ENCODE peak calls at places on chromosomes 6 and 20, in six cellular contexts. D is tibial nerve, Q is lower lobe of right lung, U is HCT116, X is heart left ventricle, S is astrocyte of the spinal cord. B is an unnamed sample.

GRCh38 chr6:36563237-36563927 is 16.1 kb upstream of the STK38 start:
- DNase-seq in Q (no peak), U (no peak), X (no peak), S (no peak), D (no peak), B (no peak)

GRCh38 chr6:121595646-121596045 is 160.2 kb downstream of the GJA1 start:
- DNase-seq in X (no peak), U (no peak), D (no peak), S (no peak), Q (no peak), B (no peak)

GRCh38 chr6:29504961-29505360 is 17.2 kb upstream of the MAS1L start:
- DNase-seq in S (no peak), X (no peak), Q (no peak), U (no peak), D (no peak), B (no peak)

GRCh38 chr6:34562861-34563512 is 6.9 kb upstream of the SPDEF start:
- DNase-seq in X (no peak), D (no peak), Q (no peak), U (no peak), S (no peak), B (no peak)

GRCh38 chr6:112478036-112478435 is 130.9 kb downstream of the RFPL4B start:
- DNase-seq in D (no peak), X (no peak), U (no peak), Q (no peak), S (no peak), B (no peak)

GRCh38 chr6:157209865-157210530 is 113.3 kb downstream of the TMEM242 start:
- DNase-seq in U (no peak), X (no peak), D (no peak), S (no peak), Q (no peak), B (no peak)

GRCh38 chr20:63794614-63795013 is 36.5 kb downstream of the ZBTB46 start:
- DNase-seq in X (no peak), U (no peak), D (no peak), S (no peak), Q (no peak), B (no peak)

GRCh38 chr6:31658158-31658688 is 2.4 kb downstream of the C6orf47 start:
- DNase-seq in Q (no peak), S (no peak), U (no peak), X (no peak), D (no peak), B (no peak)

GRCh38 chr6:135506270-135506997 is 8.9 kb upstream of the AHI1 start:
- DNase-seq in D (no peak), U (no peak), S (peak), Q (no peak), X (no peak), B (peak)

GRCh38 chr20:62782149-62782892 is 14.0 kb upstream of the MRGBP start:
- DNase-seq in S (no peak), Q (no peak), D (no peak), X (no peak), U (no peak), B (no peak)

GRCh38 chr6:18510644-18511033 is 123.5 kb downstream of the RNF144B start:
- DNase-seq in D (no peak), X (no peak), Q (no peak), U (no peak), S (no peak), B (no peak)

DNA sequence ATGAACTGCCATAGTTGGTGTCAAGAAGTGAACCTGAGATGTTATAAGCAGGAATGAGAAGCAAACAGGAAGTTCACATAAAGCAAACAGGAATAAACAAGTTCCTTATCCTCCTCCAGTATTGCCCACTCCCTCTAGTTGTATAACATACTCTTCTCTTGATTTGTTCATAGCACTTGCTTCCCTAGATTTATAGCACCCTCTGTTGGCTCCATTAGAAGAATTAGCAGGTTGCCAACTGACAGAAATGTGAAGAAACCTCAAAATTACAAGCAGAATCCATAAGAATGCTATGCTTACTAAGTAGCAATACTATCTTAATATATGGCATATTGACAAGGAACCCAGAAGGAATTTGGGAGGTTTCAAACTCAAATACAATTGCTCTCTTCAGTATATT is 195.4 kb downstream of the TBX18 start:
- DNase-seq in Q (no peak), S (peak), U (peak), X (no peak), D (no peak), B (no peak)
- TF ChIP-seq CTCF in Q (no peak), S (peak), U (peak), X (no peak), D (no peak), B (no peak)

DNA sequence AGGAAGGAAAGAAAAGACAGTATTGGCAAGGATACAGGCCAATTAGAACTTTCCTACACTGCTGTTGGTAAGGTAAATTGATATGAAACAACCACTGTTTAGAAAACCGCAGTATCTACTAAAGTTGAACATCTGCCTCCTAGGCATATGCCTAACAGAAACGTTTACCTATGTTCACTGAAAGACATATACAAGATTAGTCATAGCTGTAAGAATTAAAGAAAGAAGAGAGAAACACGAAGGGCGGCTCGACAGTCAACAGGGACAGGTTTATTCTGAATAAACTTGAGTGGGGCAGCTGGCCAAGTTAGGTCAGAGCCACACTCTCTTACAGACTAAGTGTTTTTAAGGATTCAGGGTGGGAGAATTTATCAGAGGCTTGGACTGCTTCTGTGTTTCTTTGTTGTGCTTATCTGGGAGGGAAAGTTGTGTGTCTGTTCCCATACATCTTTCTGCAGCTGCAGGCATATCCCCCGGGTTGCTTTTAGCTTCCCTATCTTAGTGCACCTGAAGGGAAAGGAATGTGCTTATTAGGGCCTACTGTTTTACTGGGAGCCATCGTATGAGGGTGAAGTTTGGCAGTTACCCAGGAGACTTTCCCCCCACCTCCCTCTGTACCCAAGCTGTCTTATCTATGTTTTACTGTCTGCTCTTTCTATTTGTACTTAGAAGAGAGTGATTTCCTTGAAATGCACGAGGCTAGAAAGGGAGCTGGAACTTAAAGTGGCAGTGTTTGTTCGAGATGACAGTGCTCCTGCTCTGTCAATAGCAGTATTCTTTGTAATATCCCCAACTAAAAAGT is 20.4 kb downstream of the PROCR start:
- DNase-seq in X (no peak), D (no peak), S (no peak), U (no peak), Q (no peak), B (no peak)
- TF ChIP-seq CTCF in X (no peak), D (no peak), S (no peak), U (no peak), Q (no peak), B (no peak)

GRCh38 chr6:1686117-1687098 is 76.7 kb downstream of the FOXC1 start:
- DNase-seq in X (no peak), S (peak), Q (peak), U (no peak), D (no peak), B (no peak)
- TF ChIP-seq CTCF in X (peak), S (peak), Q (no peak), U (peak), D (no peak), B (no peak)

GRCh38 chr6:82589509-82590206 is 226.0 kb downstream of the TPBG start:
- DNase-seq in X (no peak), U (peak), S (peak), D (no peak), Q (no peak), B (peak)

GRCh38 chr6:82588859-82589412 is 225.3 kb downstream of the TPBG start:
- DNase-seq in X (no peak), Q (no peak), D (no peak), U (no peak), S (no peak), B (no peak)

GRCh38 chr6:82588020-82588419 is 224.4 kb downstream of the TPBG start:
- DNase-seq in D (no peak), U (no peak), X (no peak), Q (no peak), S (no peak), B (no peak)
- TF ChIP-seq CTCF in D (no peak), U (peak), X (no peak), Q (no peak), S (no peak), B (no peak)

GRCh38 chr6:2354138-2354491 is 108.7 kb upstream of the GMDS start:
- DNase-seq in D (no peak), U (no peak), S (no peak), Q (no peak), X (no peak), B (no peak)
- TF ChIP-seq CTCF in D (no peak), U (no peak), S (no peak), Q (no peak), X (no peak), B (no peak)

GRCh38 chr6:7566617-7567173 is 23.3 kb upstream of the SNRNP48 start:
- DNase-seq in Q (no peak), X (no peak), S (no peak), U (no peak), D (no peak), B (no peak)
- TF ChIP-seq CTCF in Q (no peak), X (no peak), S (no peak), U (peak), D (no peak), B (no peak)

DNA sequence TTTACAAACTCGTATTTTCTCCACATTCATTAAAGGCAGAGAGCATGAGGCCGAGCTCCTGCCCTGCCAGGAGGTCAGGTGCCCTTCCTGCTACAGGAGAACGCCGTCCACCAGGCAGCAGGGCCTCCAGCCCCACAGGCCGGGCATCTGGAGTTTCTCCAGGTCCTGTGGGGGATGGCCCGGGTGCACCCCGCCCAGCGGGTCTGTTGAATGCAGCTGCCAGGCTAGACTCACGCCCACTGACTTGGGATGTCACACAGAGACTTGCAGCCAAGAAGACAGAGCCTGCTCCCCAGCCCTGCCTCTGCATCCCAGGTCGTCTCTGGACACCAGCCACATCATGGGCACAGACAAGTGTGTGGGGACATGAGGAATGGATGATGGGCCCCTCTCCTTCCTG is 376.4 kb downstream of the CDH4 start:
- DNase-seq in D (no peak), U (no peak), Q (no peak), S (no peak), X (no peak), B (no peak)
- TF ChIP-seq CTCF in D (no peak), U (no peak), Q (no peak), S (no peak), X (no peak), B (no peak)

GRCh38 chr20:49335456-49335855 is 57.6 kb upstream of the ZNFX1 start:
- DNase-seq in S (no peak), Q (no peak), X (no peak), U (no peak), D (no peak), B (no peak)

GRCh38 chr20:49338061-49338460 is 60.2 kb upstream of the ZNFX1 start:
- DNase-seq in S (no peak), D (no peak), U (no peak), Q (no peak), X (no peak), B (no peak)

GRCh38 chr20:49339123-49339522 is 61.3 kb upstream of the ZNFX1 start:
- DNase-seq in S (no peak), Q (no peak), X (no peak), D (no peak), U (no peak), B (no peak)

GRCh38 chr20:49337357-49337756 is 59.5 kb upstream of the ZNFX1 start:
- DNase-seq in X (no peak), D (no peak), U (no peak), Q (no peak), S (no peak), B (no peak)

GRCh38 chr20:49336786-49337185 is 58.9 kb upstream of the ZNFX1 start:
- DNase-seq in D (no peak), Q (no peak), S (no peak), U (no peak), X (no peak), B (no peak)
- TF ChIP-seq CTCF in D (no peak), Q (no peak), S (no peak), U (no peak), X (no peak), B (no peak)

DNA sequence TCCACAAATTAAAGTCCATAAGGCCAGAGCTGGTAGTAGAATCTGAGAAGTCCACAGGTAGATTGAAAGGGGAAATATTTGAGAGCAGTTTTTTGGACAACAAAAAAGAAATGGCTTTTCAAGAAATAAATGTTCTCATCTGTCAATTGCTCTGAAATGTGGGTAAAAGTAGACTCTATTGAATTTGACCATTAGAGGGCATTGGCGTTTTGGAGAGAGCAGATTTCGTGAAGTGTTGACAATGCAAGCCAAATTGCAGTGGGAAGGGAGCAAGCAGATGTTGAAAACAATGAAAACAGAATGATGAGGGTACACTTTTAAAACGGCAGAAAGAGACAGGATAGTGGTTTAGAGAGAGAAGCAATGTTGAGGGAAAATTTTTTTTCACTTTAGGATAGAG is 149.1 kb upstream of the FAM83B start:
- DNase-seq in D (no peak), U (peak), S (no peak), X (no peak), Q (no peak), B (no peak)
- TF ChIP-seq CTCF in D (peak), U (peak), S (peak), X (no peak), Q (no peak), B (peak)